ENCODE peak calls at places on chromosomes 4 and X, in ten cellular contexts. R is stimulated activated CD4-positive, alpha-beta T cell treated with anti-CD3 and anti-CD28 coated beads, Interleukin-2, amount 100 ng/mL, for 24 hours; W is SW480; T is IMR-90; G is SHP77; Y is EH; D is tibial nerve; Q is NCI-H2081; S is activated gamma-delta T cell treated with Interleukin-2 at 50 U/mL for 16 hours; B is head of caudate nucleus. C is an unnamed sample.

GRCh38 chr4:77220841-77221613 is 64.0 kb downstream of the CCNG2 start:
- DNase-seq in G (no peak), S (no peak), W (no peak), Q (no peak), Y (peak; percentile 34), T (peak; percentile 54), D (no peak), R (no peak), B (no peak), C (no peak)

GRCh38 chrX:14235004-14235403 is 205.3 kb upstream of the GEMIN8 start:
- DNase-seq in R (no peak), T (no peak), S (no peak), B (no peak), Y (no peak), D (no peak), Q (no peak), G (no peak), W (no peak), C (no peak)

GRCh38 chrX:130055899-130056298 is 54.4 kb downstream of the ELF4 start:
- DNase-seq in B (no peak), D (no peak), G (no peak), S (no peak), R (no peak), T (no peak), Q (no peak), W (no peak), Y (no peak), C (no peak)

GRCh38 chrX:19855700-19856381 is 31.6 kb downstream of the SH3KBP1 start:
- DNase-seq in T (no peak), G (no peak), W (no peak), B (no peak), Y (peak; percentile 52), D (no peak), R (no peak), Q (no peak), S (no peak), C (no peak)

GRCh38 chr4:158376441-158376840 is 145.2 kb upstream of the RXFP1 start:
- DNase-seq in B (no peak), Q (no peak), S (no peak), T (no peak), Y (peak; percentile 31), G (no peak), R (no peak), W (no peak), D (no peak), C (no peak)

GRCh38 chr4:153115322-153116100 is 88.7 kb upstream of the TRIM2 start:
- DNase-seq in T (peak; percentile 77), S (peak; percentile 62), B (no peak), D (no peak), W (peak; percentile 57), Y (peak; percentile 88), R (peak; percentile 76), G (no peak), Q (no peak), C (peak; percentile 73)

GRCh38 chr4:181877329-181877848 is 365.8 kb upstream of the TENM3 start:
- DNase-seq in Y (no peak), D (no peak), S (no peak), B (no peak), T (peak; percentile 95), W (no peak), Q (no peak), G (no peak), R (no peak), C (no peak)

GRCh38 chr4:96164814-96165351 is 325.0 kb downstream of the PDHA2 start:
- DNase-seq in R (no peak), S (no peak), B (no peak), T (peak; percentile 16), Y (peak; percentile 2), W (no peak), Q (no peak), D (no peak), G (no peak), C (no peak)

GRCh38 chr4:65535128-65535527 is 135.2 kb downstream of the EPHA5 start:
- DNase-seq in W (no peak), T (no peak), Y (no peak), B (no peak), D (no peak), S (no peak), R (no peak), Q (no peak), G (peak; percentile 7), C (no peak)

GRCh38 chr4:13527983-13528822 is 16.1 kb downstream of the NKX3-2 start:
- DNase-seq in R (no peak), S (no peak), D (no peak), W (no peak), Y (no peak), B (no peak), G (no peak), T (no peak), Q (no peak), C (no peak)

GRCh38 chr4:168674869-168675268 is 178.0 kb downstream of the PALLD start:
- DNase-seq in D (no peak), B (no peak), Q (no peak), R (no peak), S (no peak), Y (no peak), G (no peak), T (peak; percentile 6), W (no peak), C (no peak)

GRCh38 chr4:5399790-5400421 is 308.5 kb downstream of the EVC2 start:
- DNase-seq in Y (peak; percentile 50), D (no peak), T (peak; percentile 38), S (no peak), W (no peak), B (no peak), Q (peak; percentile 13), G (no peak), R (no peak), C (no peak)

GRCh38 chr4:143961084-143961483 is 55.7 kb upstream of the GYPE start:
- DNase-seq in B (no peak), R (no peak), Q (no peak), D (no peak), W (no peak), T (no peak), G (no peak), Y (no peak), S (no peak), C (no peak)

GRCh38 chrX:29435396-29435795 is 780.0 kb upstream of the MAGEB2 start:
- DNase-seq in T (peak; percentile 37), R (no peak), G (no peak), D (no peak), W (no peak), S (no peak), Y (no peak), Q (no peak), B (no peak), C (no peak)

GRCh38 chr4:36921474-36922220 is 322.9 kb upstream of the NWD2 start:
- DNase-seq in W (no peak), G (no peak), R (no peak), S (no peak), T (no peak), D (no peak), Q (no peak), Y (no peak), B (no peak), C (no peak)

GRCh38 chrX:122572461-122572860 is 611.6 kb upstream of the GRIA3 start:
- DNase-seq in T (peak; percentile 4), Q (no peak), R (no peak), S (no peak), W (no peak), D (no peak), G (no peak), Y (peak; percentile 73), B (no peak), C (no peak)

GRCh38 chr4:149708513-149709175 is 107.0 kb downstream of the IQCM start:
- DNase-seq in R (no peak), Q (no peak), B (no peak), W (no peak), G (no peak), T (peak; percentile 46), Y (peak; percentile 59), D (no peak), S (no peak), C (no peak)

GRCh38 chrX:25523574-25523973 is 507.8 kb upstream of the ARX start:
- DNase-seq in Y (no peak), T (peak; percentile 36), R (no peak), G (peak; percentile 8), D (no peak), S (no peak), Q (peak; percentile 36), W (peak; percentile 33), B (peak; percentile 38), C (no peak)

GRCh38 chr4:16818005-16818404 is 80.4 kb downstream of the LDB2 start:
- DNase-seq in G (no peak), B (no peak), D (no peak), W (no peak), T (no peak), R (no peak), Q (no peak), Y (no peak), S (no peak), C (no peak)

GRCh38 chr4:2080429-2081300 is 21.5 kb downstream of the NAT8L start:
- DNase-seq in W (no peak), G (no peak), Q (no peak), B (peak; percentile 18), R (peak; percentile 13), S (no peak), T (no peak), Y (no peak), D (no peak), C (peak; percentile 19)

C was measured in activated T-cell treated with anti-CD3 and anti-CD28 coated beads, Interleukin-2, amount 50 U/mL, for 24 hours.